ENCODE peak calls at places on chromosomes 11 and 22, in ten cellular contexts. P is stimulated activated CD4-positive, alpha-beta T cell treated with anti-CD3 and anti-CD28 coated beads, TNF-alpha, amount 100 ng/mL, for 4 hours; K is left ventricle myocardium inferior; S is thoracic aorta; C is transverse colon; Y is HS-27A; F is stimulated activated naive CD4-positive, alpha-beta T cell; N is NCI-H2081; I is left cardiac atrium; G is astrocyte of the spinal cord. V is an unnamed sample.

GRCh38 chr11:32307921-32308320 is 127.4 kb downstream of the WT1 start:
- DNase-seq in P (no peak), K (no peak), S (no peak), C (no peak), Y (no peak), F (no peak), N (no peak), I (no peak), G (no peak), V (no peak)

GRCh38 chr11:96012086-96012824 is 88.3 kb upstream of the MTMR2 start:
- DNase-seq in P (no peak), K (no peak), S (no peak), C (peak; percentile 49), Y (no peak), F (peak; percentile 83), N (peak; percentile 57), I (peak; percentile 34), G (peak; percentile 87), V (no peak)

GRCh38 chr11:46010100-46010499 is 87.6 kb downstream of the LARGE2 start:
- DNase-seq in P (no peak), K (no peak), S (no peak), C (no peak), Y (no peak), F (no peak), N (no peak), I (no peak), G (no peak), V (no peak)

GRCh38 chr11:75400110-75400865 is 970 bp downstream of the RPS3 start:
- DNase-seq in P (no peak), K (no peak), S (no peak), C (no peak), Y (no peak), F (peak; percentile 67), N (no peak), I (no peak), G (no peak), V (no peak)

GRCh38 chr11:11163256-11163655 is 189.8 kb downstream of the CSNK2A3 start:
- DNase-seq in P (no peak), K (no peak), S (no peak), C (no peak), Y (no peak), F (no peak), N (no peak), I (no peak), G (no peak), V (no peak)

GRCh38 chr22:30863161-30863833 is 105.3 kb downstream of the MORC2 start:
- DNase-seq in P (no peak), K (no peak), S (no peak), C (no peak), Y (no peak), F (no peak), N (no peak), I (no peak), G (no peak), V (no peak)

GRCh38 chr11:23112987-23113886 is 253.0 kb upstream of the CCDC179 start:
- DNase-seq in P (no peak), K (no peak), S (no peak), C (peak; percentile 77), Y (peak; percentile 30), F (no peak), N (peak; percentile 75), I (no peak), G (peak; percentile 66), V (no peak)

GRCh38 chr11:83252941-83253340 is 33.2 kb downstream of the CCDC90B start:
- DNase-seq in P (no peak), K (no peak), S (no peak), C (no peak), Y (no peak), F (no peak), N (no peak), I (no peak), G (no peak), V (no peak)

GRCh38 chr11:71433648-71434450 is 14.3 kb downstream of the DHCR7 start:
- DNase-seq in P (no peak), K (peak; percentile 58), S (no peak), C (peak; percentile 72), Y (no peak), F (no peak), N (no peak), I (peak; percentile 65), G (no peak), V (no peak)

GRCh38 chr22:27870234-27871191 is 48.5 kb downstream of the PITPNB start:
- DNase-seq in P (no peak), K (no peak), S (no peak), C (no peak), Y (no peak), F (no peak), N (no peak), I (no peak), G (no peak), V (no peak)

GRCh38 chr22:39135092-39135896 is 17.2 kb downstream of the CBX7 start:
- DNase-seq in P (no peak), K (peak; percentile 56), S (no peak), C (peak; percentile 44), Y (no peak), F (peak; percentile 42), N (no peak), I (peak; percentile 50), G (peak; percentile 31), V (no peak)

GRCh38 chr11:8260202-8260996 is 3.3 kb downstream of the LMO1 start:
- DNase-seq in P (no peak), K (no peak), S (no peak), C (no peak), Y (no peak), F (no peak), N (no peak), I (no peak), G (no peak), V (no peak)

GRCh38 chr11:81989093-81989492 is 744.6 kb downstream of the FAM181B start:
- DNase-seq in P (no peak), K (no peak), S (no peak), C (no peak), Y (no peak), F (no peak), N (no peak), I (no peak), G (peak; percentile 74), V (no peak)

GRCh38 chr22:45763236-45763624 is 91.6 kb downstream of the ATXN10 start:
- DNase-seq in P (no peak), K (no peak), S (no peak), C (no peak), Y (no peak), F (no peak), N (no peak), I (no peak), G (no peak), V (no peak)

GRCh38 chr22:47391169-47392053 is 629.0 kb downstream of the TBC1D22A start:
- DNase-seq in P (no peak), K (no peak), S (no peak), C (no peak), Y (no peak), F (no peak), N (no peak), I (peak; percentile 22), G (no peak), V (no peak)

GRCh38 chr11:74443071-74443864 is 24.1 kb downstream of the KCNE3 start:
- DNase-seq in P (no peak), K (no peak), S (no peak), C (peak; percentile 55), Y (no peak), F (no peak), N (peak; percentile 82), I (no peak), G (peak; percentile 59), V (no peak)

GRCh38 chr11:440065-441042 is 1.5 kb downstream of the ANO9 start:
- DNase-seq in P (no peak), K (no peak), S (no peak), C (peak; percentile 66), Y (no peak), F (no peak), N (no peak), I (peak; percentile 24), G (no peak), V (no peak)

GRCh38 chr11:36098046-36098445 is 154.2 kb downstream of the LDLRAD3 start:
- DNase-seq in P (no peak), K (peak; percentile 22), S (no peak), C (no peak), Y (no peak), F (no peak), N (no peak), I (peak; percentile 64), G (no peak), V (no peak)

GRCh38 chr11:62152245-62153086 is 28.7 kb downstream of the INCENP start:
- DNase-seq in P (no peak), K (no peak), S (no peak), C (no peak), Y (no peak), F (no peak), N (no peak), I (no peak), G (no peak), V (no peak)

GRCh38 chr22:38452373-38453064 is 2.5 kb downstream of the KCNJ4 start:
- DNase-seq in P (no peak), K (peak; percentile 76), S (no peak), C (no peak), Y (no peak), F (no peak), N (no peak), I (peak; percentile 76), G (no peak), V (no peak)

GRCh38 chr11:110921742-110922200 is 209.5 kb upstream of the ARHGAP20 start:
- DNase-seq in P (no peak), K (no peak), S (no peak), C (no peak), Y (no peak), F (no peak), N (no peak), I (peak; percentile 28), G (peak; percentile 62), V (no peak)

GRCh38 chr22:43789452-43789851 is 22.7 kb downstream of the EFCAB6 start:
- DNase-seq in P (no peak), K (peak; percentile 28), S (no peak), C (peak; percentile 29), Y (no peak), F (no peak), N (no peak), I (peak; percentile 49), G (peak; percentile 47), V (no peak)

GRCh38 chr11:36713715-36714114 is 115.7 kb upstream of the RAG2 start:
- DNase-seq in P (no peak), K (no peak), S (no peak), C (peak; percentile 7), Y (no peak), F (no peak), N (no peak), I (no peak), G (no peak), V (no peak)

GRCh38 chr11:35658028-35658948 is 4.3 kb upstream of the TRIM44 start:
- DNase-seq in P (no peak), K (no peak), S (no peak), C (no peak), Y (no peak), F (no peak), N (no peak), I (no peak), G (peak; percentile 41), V (no peak)

GRCh38 chr22:31923166-31923565 is 21.2 kb upstream of the YWHAH start:
- DNase-seq in P (no peak), K (peak; percentile 35), S (no peak), C (peak; percentile 31), Y (no peak), F (no peak), N (no peak), I (peak; percentile 42), G (no peak), V (no peak)

GRCh38 chr11:123751777-123752176 is 2.5 kb downstream of the OR6X1 start:
- DNase-seq in P (no peak), K (no peak), S (no peak), C (no peak), Y (no peak), F (no peak), N (no peak), I (no peak), G (no peak), V (no peak)

GRCh38 chr22:25845985-25846745 is 104.2 kb downstream of the MYO18B start:
- DNase-seq in P (no peak), K (no peak), S (no peak), C (no peak), Y (no peak), F (no peak), N (no peak), I (no peak), G (no peak), V (no peak)

GRCh38 chr11:1271002-1271401 is 38.4 kb downstream of the TOLLIP start:
- DNase-seq in P (no peak), K (no peak), S (no peak), C (no peak), Y (no peak), F (no peak), N (no peak), I (no peak), G (peak; percentile 68), V (no peak)